ENCODE peak calls at places on chromosomes 16 and 17, in four cellular contexts. U is NCI-H510A treated with DMSO at 0.1 percent for 48 hours; A is HEK293T; V is stimulated activated CD8-positive, alpha-beta memory T cell treated with anti-CD3 and anti-CD28 coated beads, Interleukin-4, amount 100 ng/mL, for 4 hours. J is an unnamed sample.

GRCh38 chr17:82881292-82881823 is 41.5 kb upstream of the ZNF750 start:
- DNase-seq in U (no peak), V (no peak), A (no peak), J (no peak)

GRCh38 chr17:8966926-8967325 is 1.4 kb upstream of the PIK3R5 start:
- DNase-seq in A (no peak), V (no peak), U (no peak), J (no peak)

GRCh38 chr16:50645858-50646257 is 35.3 kb downstream of the SNX20 start:
- DNase-seq in V (no peak), A (no peak), U (no peak), J (no peak)

GRCh38 chr17:10105513-10106001 is 92.8 kb downstream of the GAS7 start:
- DNase-seq in V (no peak), A (no peak), U (no peak), J (no peak)

GRCh38 chr17:77617516-77617915 is 341.0 kb upstream of the TNRC6C start:
- DNase-seq in A (no peak), U (no peak), V (no peak), J (no peak)

GRCh38 chr17:80921741-80922579 is 69.7 kb upstream of the CHMP6 start:
- DNase-seq in U (no peak), A (no peak), V (no peak), J (no peak)

GRCh38 chr16:89918453-89919347 is at the start of gene MC1R:
- DNase-seq in A (peak), V (no peak), U (no peak), J (peak)

GRCh38 chr17:64278614-64279013 is 15.6 kb upstream of the TEX2 start:
- DNase-seq in U (no peak), V (no peak), A (no peak), J (no peak)

GRCh38 chr17:48462946-48463345 is 32.9 kb upstream of the SKAP1 start:
- DNase-seq in A (no peak), V (no peak), U (no peak), J (no peak)

GRCh38 chr17:77882481-77883212 is 75.9 kb upstream of the TNRC6C start:
- DNase-seq in V (peak), A (no peak), U (peak), J (peak)

GRCh38 chr17:43171761-43172487 is 910 bp downstream of the NBR1 start:
- DNase-seq in U (peak), A (no peak), V (no peak), J (peak)

GRCh38 chr17:61324540-61324868 is 75.1 kb upstream of the TBX2 start:
- DNase-seq in A (no peak), U (no peak), V (no peak), J (no peak)

GRCh38 chr17:79097226-79098055 is 22.8 kb downstream of the ENGASE start:
- DNase-seq in A (no peak), U (no peak), V (no peak), J (no peak)